ENCODE peak calls at places on chromosomes 16 and 17, in eight cellular contexts. One of them, this sample, is unnamed.
A peak's percentile ranks its signal among the peaks of the same experiment; 100 is the strongest.

GRCh38 chr16:28546626-28547025 is 7.1 kb upstream of the SGF29 start:
- DNase-seq in left lung: no peak
- DNase-seq in astrocyte: no peak
- DNase-seq in stomach: no peak
- DNase-seq in mammary epithelial cell: no peak
- DNase-seq in colonic mucosa: no peak
- DNase-seq in esophagus squamous epithelium: no peak
- DNase-seq in cardiac muscle cell: no peak
- DNase-seq in this sample: no peak

GRCh38 chr17:79610151-79610645 is 653 bp downstream of the RBFOX3 start:
- DNase-seq in esophagus squamous epithelium: no peak
- DNase-seq in cardiac muscle cell: no peak
- DNase-seq in astrocyte: no peak
- DNase-seq in stomach: no peak
- DNase-seq in mammary epithelial cell: no peak
- DNase-seq in left lung: no peak
- DNase-seq in colonic mucosa: no peak
- DNase-seq in this sample: no peak

GRCh38 chr17:77318491-77319210 is 177.9 kb downstream of the SEC14L1 start:
- DNase-seq in esophagus squamous epithelium: no peak
- DNase-seq in left lung: peak; percentile 82
- DNase-seq in stomach: peak; percentile 44
- DNase-seq in colonic mucosa: no peak
- DNase-seq in cardiac muscle cell: no peak
- DNase-seq in astrocyte: no peak
- DNase-seq in mammary epithelial cell: peak; percentile 29
- DNase-seq in this sample: no peak

GRCh38 chr16:68884867-68885266 is 41.5 kb downstream of the TANGO6 start:
- DNase-seq in astrocyte: no peak
- DNase-seq in mammary epithelial cell: no peak
- DNase-seq in esophagus squamous epithelium: no peak
- DNase-seq in stomach: no peak
- DNase-seq in cardiac muscle cell: no peak
- DNase-seq in colonic mucosa: no peak
- DNase-seq in left lung: no peak
- DNase-seq in this sample: no peak

GRCh38 chr16:3501783-3502400 is 1.1 kb downstream of the CLUAP1 start:
- DNase-seq in esophagus squamous epithelium: no peak
- DNase-seq in cardiac muscle cell: no peak
- DNase-seq in stomach: no peak
- DNase-seq in astrocyte: no peak
- DNase-seq in colonic mucosa: no peak
- DNase-seq in mammary epithelial cell: no peak
- DNase-seq in left lung: no peak
- DNase-seq in this sample: no peak

GRCh38 chr16:83953796-83954576 is 946 bp downstream of the OSGIN1 start:
- DNase-seq in esophagus squamous epithelium: no peak
- DNase-seq in cardiac muscle cell: peak; percentile 34
- DNase-seq in colonic mucosa: peak; percentile 50
- DNase-seq in mammary epithelial cell: peak; percentile 49
- DNase-seq in astrocyte: peak; percentile 18
- DNase-seq in left lung: no peak
- DNase-seq in stomach: no peak
- DNase-seq in this sample: peak; percentile 51

GRCh38 chr17:298791-299450 is 53.7 kb downstream of the RPH3AL start:
- DNase-seq in colonic mucosa: no peak
- DNase-seq in esophagus squamous epithelium: no peak
- DNase-seq in astrocyte: no peak
- DNase-seq in cardiac muscle cell: no peak
- DNase-seq in mammary epithelial cell: no peak
- DNase-seq in stomach: no peak
- DNase-seq in left lung: peak; percentile 54
- DNase-seq in this sample: no peak

GRCh38 chr17:74852237-74853047 is 7.2 kb downstream of the GRIN2C start:
- DNase-seq in cardiac muscle cell: peak; percentile 84
- DNase-seq in mammary epithelial cell: peak; percentile 51
- DNase-seq in esophagus squamous epithelium: no peak
- DNase-seq in left lung: no peak
- DNase-seq in colonic mucosa: no peak
- DNase-seq in stomach: no peak
- DNase-seq in astrocyte: no peak
- DNase-seq in this sample: peak; percentile 38

GRCh38 chr17:57493171-57493570 is 236.8 kb downstream of the MSI2 start:
- DNase-seq in esophagus squamous epithelium: no peak
- DNase-seq in stomach: no peak
- DNase-seq in left lung: no peak
- DNase-seq in mammary epithelial cell: no peak
- DNase-seq in cardiac muscle cell: no peak
- DNase-seq in colonic mucosa: no peak
- DNase-seq in astrocyte: no peak
- DNase-seq in this sample: no peak

GRCh38 chr17:64736804-64737492 is 74.8 kb upstream of the SMURF2 start:
- DNase-seq in left lung: no peak
- DNase-seq in mammary epithelial cell: peak; percentile 46
- DNase-seq in colonic mucosa: peak; percentile 62
- DNase-seq in esophagus squamous epithelium: no peak
- DNase-seq in astrocyte: peak; percentile 32
- DNase-seq in stomach: peak; percentile 52
- DNase-seq in cardiac muscle cell: no peak
- DNase-seq in this sample: no peak

DNA sequence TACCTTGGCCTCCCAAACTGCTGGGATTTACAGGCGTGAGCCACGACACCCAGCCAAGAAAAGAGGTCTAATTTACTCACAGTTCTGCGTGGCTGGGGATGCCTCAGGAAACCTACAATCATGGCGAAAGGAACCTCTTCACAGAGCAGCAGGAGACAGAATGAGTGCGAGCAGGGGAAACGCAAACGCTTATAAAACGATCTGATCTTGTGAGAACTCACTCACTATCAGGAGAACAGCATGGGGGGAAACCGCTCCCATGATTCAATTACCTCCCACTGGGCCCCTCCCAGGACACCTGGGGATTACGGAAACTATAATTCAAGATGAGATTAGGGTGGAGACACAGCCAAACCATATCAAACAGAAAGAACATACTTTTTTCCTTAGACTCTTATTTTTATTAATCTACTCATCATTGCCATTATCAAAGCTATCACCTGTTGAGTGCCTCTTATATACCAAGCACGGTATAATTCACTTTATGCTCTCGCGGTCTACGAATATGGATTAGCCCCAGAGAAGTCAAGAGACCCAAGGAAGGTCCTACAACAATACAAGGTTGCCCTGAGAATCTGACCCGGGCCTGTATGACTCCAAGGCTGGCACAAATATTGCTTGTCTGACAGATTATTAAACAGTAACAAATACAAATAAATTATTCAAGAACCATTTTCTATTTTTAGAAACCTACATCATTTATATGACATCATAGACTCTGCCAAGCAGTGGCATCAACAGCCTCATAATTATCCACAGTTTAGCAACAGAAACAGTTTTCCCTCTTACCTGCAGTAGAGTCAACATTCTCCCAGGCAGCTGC is 2.4 kb downstream of the POLR3K start:
- DNase-seq in astrocyte: no peak
- DNase-seq in left lung: no peak
- DNase-seq in cardiac muscle cell: no peak
- DNase-seq in mammary epithelial cell: no peak
- DNase-seq in stomach: no peak
- DNase-seq in colonic mucosa: no peak
- DNase-seq in esophagus squamous epithelium: no peak
- DNase-seq in this sample: no peak
- H3K4me1 ChIP-seq in astrocyte: peaks cover 8% of the 10 kb centered on the region
- H3K4me1 ChIP-seq in left lung: peaks cover 3% of the 10 kb centered on the region
- H3K4me1 ChIP-seq in cardiac muscle cell: peaks cover 3% of the 10 kb centered on the region
- H3K4me1 ChIP-seq in mammary epithelial cell: peaks cover 5% of the 10 kb centered on the region
- H3K4me1 ChIP-seq in stomach: peaks cover 48% of the 10 kb centered on the region
- H3K4me1 ChIP-seq in colonic mucosa: no peaks in the 10 kb centered on the region
- H3K4me1 ChIP-seq in esophagus squamous epithelium: peaks cover 9% of the 10 kb centered on the region
- H3K4me1 ChIP-seq in this sample: peaks cover 5% of the 10 kb centered on the region

GRCh38 chr17:15945493-15946209 is 721 bp downstream of the ADORA2B start:
- DNase-seq in mammary epithelial cell: peak; percentile 36
- DNase-seq in esophagus squamous epithelium: no peak
- DNase-seq in colonic mucosa: peak; percentile 46
- DNase-seq in left lung: peak; percentile 85
- DNase-seq in cardiac muscle cell: peak; percentile 45
- DNase-seq in astrocyte: no peak
- DNase-seq in stomach: no peak
- DNase-seq in this sample: no peak
- H3K27me3 ChIP-seq in mammary epithelial cell: no peaks in the 10 kb centered on the region
- H3K27me3 ChIP-seq in esophagus squamous epithelium: peaks cover 33% of the 10 kb centered on the region
- H3K27me3 ChIP-seq in colonic mucosa: no peaks in the 10 kb centered on the region
- H3K27me3 ChIP-seq in left lung: peaks cover 24% of the 10 kb centered on the region
- H3K27me3 ChIP-seq in cardiac muscle cell: peaks cover 35% of the 10 kb centered on the region
- H3K27me3 ChIP-seq in astrocyte: no peaks in the 10 kb centered on the region
- H3K27me3 ChIP-seq in stomach: peaks cover 22% of the 10 kb centered on the region
- H3K27me3 ChIP-seq in this sample: no peaks in the 10 kb centered on the region

GRCh38 chr17:8887834-8888703 is 20.6 kb upstream of the PIK3R6 start:
- DNase-seq in astrocyte: peak; percentile 17
- DNase-seq in esophagus squamous epithelium: no peak
- DNase-seq in cardiac muscle cell: peak; percentile 71
- DNase-seq in left lung: no peak
- DNase-seq in stomach: no peak
- DNase-seq in colonic mucosa: peak; percentile 38
- DNase-seq in mammary epithelial cell: no peak
- DNase-seq in this sample: no peak
- TF ChIP-seq CTCF in astrocyte: no peak
- TF ChIP-seq CTCF in esophagus squamous epithelium: no peak
- TF ChIP-seq CTCF in cardiac muscle cell: peak; percentile 58
- TF ChIP-seq CTCF in left lung: no peak
- TF ChIP-seq CTCF in stomach: no peak
- TF ChIP-seq CTCF in colonic mucosa: no peak
- TF ChIP-seq CTCF in mammary epithelial cell: no peak
- TF ChIP-seq CTCF in this sample: peak; percentile 33

DNA sequence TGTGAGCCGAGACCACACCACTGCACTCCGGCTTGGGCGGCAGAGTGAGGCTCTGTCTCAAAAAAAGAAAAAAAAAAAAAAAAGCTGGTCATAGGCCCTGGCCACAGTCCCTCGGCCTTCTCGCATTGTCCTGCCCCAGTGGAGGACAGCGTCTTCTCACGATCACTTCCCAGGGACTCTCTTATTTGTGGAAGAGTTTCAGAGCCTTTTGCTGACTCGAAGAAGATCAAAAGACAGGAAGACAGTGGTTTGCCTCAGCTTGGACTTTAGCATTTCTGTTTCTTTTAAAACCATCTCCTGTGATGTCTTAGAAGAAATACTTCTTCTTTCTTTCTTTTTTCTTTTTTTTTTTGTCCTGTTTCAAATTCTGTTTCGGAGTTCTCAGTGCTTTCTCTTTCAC is 210.0 kb downstream of the FTO start:
- DNase-seq in colonic mucosa: no peak
- DNase-seq in left lung: no peak
- DNase-seq in astrocyte: no peak
- DNase-seq in mammary epithelial cell: no peak
- DNase-seq in esophagus squamous epithelium: no peak
- DNase-seq in stomach: no peak
- DNase-seq in cardiac muscle cell: no peak
- DNase-seq in this sample: no peak
- H3K4me1 ChIP-seq in colonic mucosa: no peaks in the 10 kb centered on the region
- H3K4me1 ChIP-seq in left lung: no peaks in the 10 kb centered on the region
- H3K4me1 ChIP-seq in astrocyte: peaks cover 13% of the 10 kb centered on the region
- H3K4me1 ChIP-seq in mammary epithelial cell: peaks cover 22% of the 10 kb centered on the region
- H3K4me1 ChIP-seq in esophagus squamous epithelium: no peaks in the 10 kb centered on the region
- H3K4me1 ChIP-seq in stomach: peaks cover 31% of the 10 kb centered on the region
- H3K4me1 ChIP-seq in cardiac muscle cell: peaks cover 52% of the 10 kb centered on the region
- H3K4me1 ChIP-seq in this sample: peaks cover 16% of the 10 kb centered on the region

GRCh38 chr17:35498429-35499178 is 38.9 kb downstream of the SLFN12L start:
- DNase-seq in left lung: no peak
- DNase-seq in colonic mucosa: no peak
- DNase-seq in stomach: no peak
- DNase-seq in esophagus squamous epithelium: no peak
- DNase-seq in cardiac muscle cell: no peak
- DNase-seq in astrocyte: no peak
- DNase-seq in mammary epithelial cell: no peak
- DNase-seq in this sample: no peak

GRCh38 chr17:35499548-35499947 is 37.9 kb downstream of the SLFN12L start:
- DNase-seq in cardiac muscle cell: no peak
- DNase-seq in left lung: no peak
- DNase-seq in colonic mucosa: no peak
- DNase-seq in mammary epithelial cell: no peak
- DNase-seq in astrocyte: no peak
- DNase-seq in esophagus squamous epithelium: no peak
- DNase-seq in stomach: no peak
- DNase-seq in this sample: no peak

GRCh38 chr17:35491417-35491816 is 42.9 kb upstream of the SLFN13 start:
- DNase-seq in colonic mucosa: no peak
- DNase-seq in esophagus squamous epithelium: no peak
- DNase-seq in left lung: no peak
- DNase-seq in stomach: no peak
- DNase-seq in astrocyte: no peak
- DNase-seq in mammary epithelial cell: no peak
- DNase-seq in cardiac muscle cell: no peak
- DNase-seq in this sample: no peak

GRCh38 chr17:35493040-35493439 is 44.4 kb downstream of the SLFN12L start:
- DNase-seq in colonic mucosa: no peak
- DNase-seq in esophagus squamous epithelium: no peak
- DNase-seq in cardiac muscle cell: no peak
- DNase-seq in stomach: no peak
- DNase-seq in astrocyte: no peak
- DNase-seq in mammary epithelial cell: no peak
- DNase-seq in left lung: no peak
- DNase-seq in this sample: no peak

DNA sequence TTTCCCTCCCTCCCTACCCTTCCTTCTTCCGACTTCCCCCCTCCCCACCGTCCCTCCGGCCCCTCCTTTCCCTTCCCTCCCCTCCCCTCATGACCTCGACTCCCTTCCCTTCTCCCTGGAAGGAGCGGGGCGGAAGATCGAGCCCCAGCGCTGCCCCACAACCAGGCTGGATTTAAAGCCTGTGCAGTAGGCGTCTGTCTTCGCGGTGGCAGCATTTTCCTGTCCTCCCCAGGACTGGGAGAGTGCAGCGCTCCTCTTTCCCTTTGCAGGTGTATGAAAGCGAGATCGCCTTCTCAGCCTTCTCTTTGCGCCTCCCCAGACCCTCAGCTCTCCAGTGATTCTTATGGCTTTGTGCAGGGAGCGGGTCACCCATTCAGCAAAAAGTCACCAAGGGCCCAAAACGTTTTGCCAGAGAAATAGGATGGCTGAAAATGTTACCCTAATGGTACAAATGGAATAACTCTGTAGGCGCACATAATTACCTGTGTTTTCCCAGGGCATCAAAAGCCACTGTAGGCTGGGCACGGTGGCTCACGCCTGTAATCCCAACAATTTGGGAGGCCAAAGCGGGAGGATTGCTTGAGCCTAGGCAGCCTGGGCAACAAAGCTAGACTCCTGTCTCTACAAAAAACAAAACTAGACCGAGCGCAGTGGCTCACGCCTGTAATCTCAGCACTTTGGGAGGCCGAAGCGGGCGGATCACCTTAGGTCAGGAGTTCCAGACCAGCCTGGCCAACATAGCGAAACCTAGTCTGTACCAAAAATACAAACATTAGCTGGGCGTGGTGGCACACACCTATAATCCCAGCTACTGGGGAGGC is 40.8 kb downstream of the SLFN12L start:
- DNase-seq in mammary epithelial cell: no peak
- DNase-seq in cardiac muscle cell: no peak
- DNase-seq in stomach: no peak
- DNase-seq in left lung: no peak
- DNase-seq in astrocyte: no peak
- DNase-seq in colonic mucosa: no peak
- DNase-seq in esophagus squamous epithelium: no peak
- DNase-seq in this sample: no peak
- H3K27me3 ChIP-seq in mammary epithelial cell: peaks cover 45% of the 10 kb centered on the region
- H3K27me3 ChIP-seq in cardiac muscle cell: peaks cover 97% of the 10 kb centered on the region
- H3K27me3 ChIP-seq in stomach: peaks cover 59% of the 10 kb centered on the region
- H3K27me3 ChIP-seq in left lung: peaks cover 87% of the 10 kb centered on the region
- H3K27me3 ChIP-seq in astrocyte: peaks cover 70% of the 10 kb centered on the region
- H3K27me3 ChIP-seq in colonic mucosa: peaks cover 63% of the 10 kb centered on the region
- H3K27me3 ChIP-seq in esophagus squamous epithelium: peaks cover 99% of the 10 kb centered on the region
- H3K27me3 ChIP-seq in this sample: peaks cover 99% of the 10 kb centered on the region